ENCODE peak calls at places on chromosomes 11 and 22, in ten cellular contexts. C is heart right ventricle; R is keratinocyte; Z is effector memory CD4-positive, alpha-beta T cell; H is astrocyte; P is BJ; K is upper lobe of right lung; B is mucosa of descending colon; V is esophagus squamous epithelium; D is PC-3. A is an unnamed sample.

GRCh38 chr11:30733748-30734147 is 147.6 kb upstream of the MPPED2 start:
- DNase-seq in C (no peak), R (no peak), Z (no peak), H (no peak), P (no peak), K (no peak), B (no peak), V (no peak), D (no peak), A (no peak)

GRCh38 chr22:17867160-17867785 is 93.0 kb upstream of the BID start:
- DNase-seq in C (peak; percentile 73), R (no peak), Z (no peak), H (no peak), P (no peak), K (no peak), B (peak; percentile 89), V (no peak), D (no peak), A (no peak)

GRCh38 chr11:20596629-20597129 is 2.7 kb upstream of the SLC6A5 start:
- DNase-seq in C (no peak), R (no peak), Z (no peak), H (no peak), P (no peak), K (no peak), B (no peak), V (no peak), D (no peak), A (peak; percentile 63)

GRCh38 chr11:68009391-68010000 is 631 bp upstream of the ALDH3B1 start:
- DNase-seq in C (no peak), R (no peak), Z (no peak), H (no peak), P (no peak), K (peak; percentile 48), B (peak; percentile 44), V (no peak), D (peak; percentile 67), A (no peak)

GRCh38 chr11:133966924-133967598 is 10.3 kb upstream of the IGSF9B start:
- DNase-seq in C (peak; percentile 56), R (no peak), Z (no peak), H (no peak), P (no peak), K (no peak), B (no peak), V (no peak), D (no peak), A (no peak)

GRCh38 chr11:57777969-57778317 is 16.3 kb downstream of the CTNND1 start:
- DNase-seq in C (peak; percentile 47), R (no peak), Z (no peak), H (no peak), P (no peak), K (no peak), B (no peak), V (no peak), D (peak; percentile 78), A (peak; percentile 63)

GRCh38 chr22:31451709-31452571 is 37.7 kb downstream of the EIF4ENIF1 start:
- DNase-seq in C (no peak), R (no peak), Z (no peak), H (peak; percentile 44), P (peak; percentile 31), K (no peak), B (no peak), V (no peak), D (peak; percentile 69), A (peak; percentile 51)

GRCh38 chr11:60854140-60854846 is 1.5 kb downstream of the PTGDR2 start:
- DNase-seq in C (no peak), R (no peak), Z (no peak), H (no peak), P (no peak), K (no peak), B (no peak), V (no peak), D (no peak), A (no peak)

GRCh38 chr11:97943493-97943892 is 1077.3 kb upstream of the CNTN5 start:
- DNase-seq in C (no peak), R (no peak), Z (no peak), H (no peak), P (no peak), K (no peak), B (no peak), V (no peak), D (no peak), A (no peak)

GRCh38 chr22:17748555-17749353 is 25.5 kb downstream of the BID start:
- DNase-seq in C (no peak), R (no peak), Z (no peak), H (no peak), P (no peak), K (no peak), B (no peak), V (no peak), D (no peak), A (no peak)

GRCh38 chr11:78465169-78465942 is 47.7 kb upstream of the GAB2 start:
- DNase-seq in C (no peak), R (no peak), Z (no peak), H (no peak), P (no peak), K (no peak), B (peak; percentile 56), V (no peak), D (no peak), A (no peak)

GRCh38 chr11:64531422-64531821 is 59.6 kb upstream of the SLC22A12 start:
- DNase-seq in C (no peak), R (no peak), Z (no peak), H (no peak), P (no peak), K (no peak), B (no peak), V (no peak), D (no peak), A (no peak)

GRCh38 chr11:64526795-64527194 is 64.2 kb upstream of the SLC22A12 start:
- DNase-seq in C (no peak), R (no peak), Z (no peak), H (no peak), P (no peak), K (peak; percentile 17), B (no peak), V (no peak), D (no peak), A (no peak)

GRCh38 chr11:64526356-64526755 is 64.7 kb upstream of the SLC22A12 start:
- DNase-seq in C (no peak), R (no peak), Z (no peak), H (no peak), P (no peak), K (peak; percentile 53), B (no peak), V (no peak), D (no peak), A (no peak)

GRCh38 chr11:64531906-64532312 is 59.1 kb upstream of the SLC22A12 start:
- DNase-seq in C (no peak), R (no peak), Z (no peak), H (no peak), P (no peak), K (no peak), B (no peak), V (no peak), D (no peak), A (no peak)

DNA sequence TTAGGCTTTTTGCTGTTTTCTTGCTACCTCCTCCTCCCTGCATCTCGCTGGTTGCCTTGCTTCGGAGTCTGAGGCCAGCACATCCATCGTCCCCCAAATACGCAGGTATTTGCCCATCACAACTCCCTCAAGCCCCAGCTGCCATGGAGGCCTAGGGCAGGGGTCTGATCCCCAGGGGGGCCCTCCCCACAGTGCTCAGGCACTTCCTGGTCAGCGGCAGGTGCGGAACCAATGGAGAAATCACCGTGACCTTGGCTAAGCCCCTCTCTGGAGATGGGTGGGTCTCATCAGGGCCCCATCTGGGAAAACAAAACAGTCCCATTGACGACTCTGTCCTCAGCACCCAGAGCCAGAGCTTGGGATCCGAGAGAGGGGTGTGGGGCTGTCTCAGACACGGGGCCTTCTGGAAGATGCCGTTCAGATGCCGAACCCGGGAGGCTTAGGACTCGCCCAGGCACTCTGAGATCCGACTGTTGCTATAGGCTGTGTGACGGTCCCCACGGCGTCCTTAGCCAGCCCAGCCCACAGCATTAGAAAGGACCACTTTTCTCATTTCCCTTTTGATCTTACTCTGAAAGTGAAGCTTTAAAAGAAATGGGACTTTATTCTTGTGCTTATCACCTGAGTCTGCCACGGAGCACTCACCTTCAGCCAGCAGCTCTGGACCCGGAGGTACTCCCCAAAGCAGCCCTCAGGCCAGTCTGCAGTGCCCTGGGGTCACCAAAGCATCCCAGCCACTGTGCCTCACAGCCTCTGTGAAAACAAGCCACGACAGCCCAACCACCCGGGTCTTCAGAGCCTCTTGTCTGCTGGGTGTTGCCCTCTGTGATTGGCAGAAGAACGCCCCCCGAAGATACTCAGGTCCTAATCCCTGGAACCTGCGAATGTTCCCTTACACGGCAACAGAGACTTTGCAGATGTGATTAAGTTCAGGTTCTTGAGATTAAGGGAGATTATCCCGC is 61.2 kb upstream of the SLC22A12 start:
- DNase-seq in C (no peak), R (no peak), Z (no peak), H (no peak), P (no peak), K (no peak), B (no peak), V (no peak), D (no peak), A (no peak)
- H3K36me3 ChIP-seq in C (no peaks in the 10 kb centered on the region), R (no peaks in the 10 kb centered on the region), Z (no peaks in the 10 kb centered on the region), H (no peaks in the 10 kb centered on the region), P (no peaks in the 10 kb centered on the region), K (no peaks in the 10 kb centered on the region), B (no peaks in the 10 kb centered on the region), V (no peaks in the 10 kb centered on the region), D (no peaks in the 10 kb centered on the region), A (no peaks in the 10 kb centered on the region)

DNA sequence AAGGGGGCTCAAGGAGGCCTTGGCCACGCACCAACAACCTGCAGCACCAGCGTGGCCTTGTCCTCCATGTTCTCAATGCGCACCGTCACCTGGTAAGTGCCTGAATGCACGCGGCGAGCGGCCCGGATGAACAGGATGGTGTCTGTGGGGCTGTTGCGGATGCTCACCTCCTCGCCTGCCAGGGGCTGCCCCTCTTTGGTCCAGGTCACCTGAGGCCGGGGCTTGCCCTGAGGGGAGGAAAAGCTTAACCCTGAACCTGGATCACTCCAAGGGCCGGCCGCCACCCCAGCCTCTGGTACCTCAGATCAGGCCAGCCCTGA is 19.0 kb downstream of the MYBPC3 start:
- DNase-seq in C (no peak), R (no peak), Z (no peak), H (no peak), P (no peak), K (no peak), B (no peak), V (no peak), D (no peak), A (no peak)
- H3K4me3 ChIP-seq in C (no peak overlapping the region), R (no peak overlapping the region), Z (no peak overlapping the region), H (no peak overlapping the region), P (no peak overlapping the region), K (no peak overlapping the region), B (no peak overlapping the region), V (no peak overlapping the region), D (no peak overlapping the region), A (no peak overlapping the region)

DNA sequence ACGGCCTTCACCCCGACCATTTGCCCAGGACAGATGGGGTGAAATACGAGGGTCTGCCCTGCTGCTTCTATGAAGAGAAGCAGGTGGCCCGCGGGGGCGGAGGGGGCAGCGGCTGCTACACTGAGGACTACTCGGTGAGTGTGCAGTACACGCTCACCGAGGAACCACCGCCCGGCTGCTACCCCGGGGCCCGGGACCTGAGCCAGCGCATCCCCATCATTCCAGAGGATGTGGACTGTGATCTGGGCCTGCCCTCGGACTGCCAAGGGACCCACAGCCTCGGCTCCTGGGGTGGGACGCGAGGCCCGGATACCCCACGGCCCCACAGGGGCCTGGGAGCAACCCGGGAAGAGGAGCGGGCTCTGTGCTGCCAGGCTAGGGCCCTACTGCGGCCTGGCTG is 11.2 kb downstream of the C22orf31 start:
- DNase-seq in C (no peak), R (no peak), Z (no peak), H (no peak), P (no peak), K (no peak), B (no peak), V (no peak), D (no peak), A (no peak)
- H3K36me3 ChIP-seq in C (peaks cover 56% of the 10 kb centered on the region), R (peaks cover 17% of the 10 kb centered on the region), Z (no peaks in the 10 kb centered on the region), H (no peaks in the 10 kb centered on the region), P (peaks cover 8% of the 10 kb centered on the region), K (peaks cover 46% of the 10 kb centered on the region), B (no peaks in the 10 kb centered on the region), V (peaks cover 59% of the 10 kb centered on the region), D (no peaks in the 10 kb centered on the region), A (peaks cover 12% of the 10 kb centered on the region)

GRCh38 chr11:121968638-121969037 is 147.4 kb downstream of the BLID start:
- DNase-seq in C (no peak), R (no peak), Z (no peak), H (no peak), P (no peak), K (no peak), B (no peak), V (no peak), D (no peak), A (no peak)
- H3K4me3 ChIP-seq in C (no peak overlapping the region), R (no peak overlapping the region), Z (no peak overlapping the region), H (no peak overlapping the region), P (no peak overlapping the region), K (no peak overlapping the region), B (no peak overlapping the region), V (no peak overlapping the region), D (no peak overlapping the region), A (no peak overlapping the region)